ENCODE peak calls at places on chromosomes 7 and 10, in seven cellular contexts. J is H54; H is RCC 7860; N is bronchial epithelial cell; V is activated T-cell treated with anti-CD3 and anti-CD28 coated beads for 24 hours; R is stimulated activated CD4-positive, alpha-beta T cell treated with anti-CD3 and anti-CD28 coated beads, Interleukin-4, amount 100 ng/mL, for 24 hours; Z is AG04449. Y is an unnamed sample.

GRCh38 chr7:128007293-128007680 is 23.9 kb downstream of the LRRC4 start:
- DNase-seq in J (no peak), H (no peak), N (no peak), V (no peak), R (no peak), Z (no peak), Y (no peak)

GRCh38 chr10:126302831-126303230 is 85.4 kb downstream of the ADAM12 start:
- DNase-seq in J (no peak), H (no peak), N (peak; percentile 1), V (no peak), R (no peak), Z (no peak), Y (no peak)

GRCh38 chr7:100896743-100897051 is 1.0 kb upstream of the ACHE start:
- DNase-seq in J (no peak), H (no peak), N (no peak), V (no peak), R (no peak), Z (no peak), Y (no peak)

GRCh38 chr10:132360766-132361447 is 28.9 kb downstream of the LRRC27 start:
- DNase-seq in J (peak; percentile 39), H (no peak), N (no peak), V (peak; percentile 9), R (peak; percentile 25), Z (no peak), Y (no peak)

GRCh38 chr10:62584216-62584615 is 210.0 kb downstream of the ZNF365 start:
- DNase-seq in J (no peak), H (peak; percentile 96), N (no peak), V (no peak), R (no peak), Z (peak; percentile 99), Y (no peak)

GRCh38 chr10:119139464-119140067 is 25.9 kb downstream of the SFXN4 start:
- DNase-seq in J (peak; percentile 78), H (no peak), N (peak; percentile 41), V (no peak), R (peak; percentile 46), Z (no peak), Y (no peak)

GRCh38 chr7:96284240-96284639 is 37.7 kb downstream of the SLC25A13 start:
- DNase-seq in J (no peak), H (no peak), N (no peak), V (no peak), R (no peak), Z (no peak), Y (no peak)

GRCh38 chr7:23852988-23853387 is 143.0 kb downstream of the STK31 start:
- DNase-seq in J (no peak), H (no peak), N (no peak), V (no peak), R (no peak), Z (no peak), Y (no peak)

GRCh38 chr10:97291357-97292096 is 910 bp downstream of the ARHGAP19 start:
- DNase-seq in J (no peak), H (no peak), N (no peak), V (no peak), R (no peak), Z (no peak), Y (no peak)

GRCh38 chr7:28211006-28211405 is 30.4 kb upstream of the JAZF1 start:
- DNase-seq in J (no peak), H (no peak), N (no peak), V (peak; percentile 26), R (peak; percentile 62), Z (no peak), Y (no peak)

GRCh38 chr7:27551803-27552202 is 110.9 kb downstream of the HIBADH start:
- DNase-seq in J (no peak), H (no peak), N (no peak), V (no peak), R (no peak), Z (no peak), Y (no peak)

GRCh38 chr10:128468462-128468861 is 342.2 kb upstream of the MKI67 start:
- DNase-seq in J (no peak), H (no peak), N (peak; percentile 3), V (no peak), R (no peak), Z (no peak), Y (no peak)

GRCh38 chr7:103813970-103814369 is 175.5 kb downstream of the RELN start:
- DNase-seq in J (no peak), H (no peak), N (no peak), V (no peak), R (no peak), Z (no peak), Y (no peak)

GRCh38 chr7:3156508-3156907 is 112.8 kb upstream of the CARD11 start:
- DNase-seq in J (no peak), H (no peak), N (no peak), V (no peak), R (no peak), Z (no peak), Y (no peak)

GRCh38 chr7:4204530-4205165 is 477.4 kb upstream of the FOXK1 start:
- DNase-seq in J (no peak), H (no peak), N (no peak), V (peak; percentile 15), R (peak; percentile 51), Z (no peak), Y (no peak)

GRCh38 chr7:36784991-36785940 is 61.0 kb upstream of the AOAH start:
- DNase-seq in J (no peak), H (no peak), N (peak; percentile 72), V (peak; percentile 56), R (peak; percentile 63), Z (no peak), Y (no peak)

GRCh38 chr7:26857534-26858228 is 6.7 kb downstream of the SKAP2 start:
- DNase-seq in J (peak; percentile 16), H (peak; percentile 62), N (no peak), V (no peak), R (no peak), Z (no peak), Y (no peak)

GRCh38 chr10:17006631-17007161 is 122.9 kb downstream of the CUBN start:
- DNase-seq in J (no peak), H (peak; percentile 59), N (peak; percentile 33), V (no peak), R (no peak), Z (no peak), Y (no peak)

GRCh38 chr10:101576229-101576863 is 11.7 kb downstream of the POLL start:
- DNase-seq in J (no peak), H (no peak), N (peak; percentile 42), V (no peak), R (no peak), Z (no peak), Y (no peak)

GRCh38 chr7:47211467-47212121 is 370.3 kb downstream of the TNS3 start:
- DNase-seq in J (no peak), H (no peak), N (no peak), V (no peak), R (no peak), Z (no peak), Y (no peak)

GRCh38 chr7:141366098-141366621 is 185.1 kb upstream of the AGK start:
- DNase-seq in J (no peak), H (no peak), N (no peak), V (no peak), R (no peak), Z (no peak), Y (no peak)

GRCh38 chr10:70034252-70034651 is 18.4 kb upstream of the MACROH2A2 start:
- DNase-seq in J (no peak), H (no peak), N (no peak), V (no peak), R (no peak), Z (no peak), Y (no peak)

GRCh38 chr7:129298268-129298893 is 73.6 kb downstream of the AHCYL2 start:
- DNase-seq in J (no peak), H (no peak), N (peak; percentile 44), V (peak; percentile 10), R (peak; percentile 41), Z (no peak), Y (no peak)

GRCh38 chr10:14560274-14560673 is 214.4 kb downstream of the FAM107B start:
- DNase-seq in J (peak; percentile 43), H (peak; percentile 80), N (peak; percentile 99), V (peak; percentile 74), R (peak; percentile 76), Z (no peak), Y (no peak)

GRCh38 chr10:42475168-42476098 is 162.9 kb downstream of the ZNF33B start:
- DNase-seq in J (peak; percentile 40), H (peak; percentile 98), N (no peak), V (no peak), R (no peak), Z (no peak), Y (no peak)

GRCh38 chr10:58746470-58747185 is 234.0 kb downstream of the BICC1 start:
- DNase-seq in J (no peak), H (no peak), N (no peak), V (no peak), R (no peak), Z (no peak), Y (no peak)

GRCh38 chr10:34931216-34931615 is 116.1 kb upstream of the PARD3 start:
- DNase-seq in J (no peak), H (no peak), N (no peak), V (no peak), R (no peak), Z (no peak), Y (no peak)

GRCh38 chr7:28853834-28854749 is 104.0 kb downstream of the TRIL start:
- DNase-seq in J (peak; percentile 90), H (peak; percentile 57), N (peak; percentile 55), V (peak; percentile 67), R (peak; percentile 65), Z (no peak), Y (peak; percentile 87)

GRCh38 chr7:151252961-151253691 is 4.6 kb upstream of the SMARCD3 start:
- DNase-seq in J (no peak), H (no peak), N (no peak), V (no peak), R (no peak), Z (no peak), Y (no peak)

GRCh38 chr7:151704969-151705743 is 171.8 kb downstream of the PRKAG2 start:
- DNase-seq in J (no peak), H (no peak), N (no peak), V (no peak), R (no peak), Z (no peak), Y (no peak)

GRCh38 chr7:59986-60675 is 132.2 kb upstream of the FAM20C start:
- DNase-seq in J (no peak), H (no peak), N (no peak), V (no peak), R (no peak), Z (no peak), Y (no peak)

GRCh38 chr7:1287629-1288225 is 55.1 kb downstream of the UNCX start:
- DNase-seq in J (no peak), H (no peak), N (no peak), V (no peak), R (no peak), Z (no peak), Y (no peak)

GRCh38 chr10:90458054-90458453 is 399.8 kb downstream of the HTR7 start:
- DNase-seq in J (no peak), H (no peak), N (peak; percentile 67), V (no peak), R (no peak), Z (no peak), Y (no peak)

GRCh38 chr10:615583-616152 is 73.8 kb downstream of the DIP2C start:
- DNase-seq in J (peak; percentile 25), H (peak; percentile 44), N (peak; percentile 42), V (no peak), R (no peak), Z (peak; percentile 77), Y (no peak)

GRCh38 chr7:74288034-74288881 is 949 bp upstream of the CLIP2 start:
- DNase-seq in J (no peak), H (peak; percentile 97), N (no peak), V (no peak), R (no peak), Z (no peak), Y (no peak)

GRCh38 chr7:16066805-16067459 is 354.4 kb downstream of the CRPPA start:
- DNase-seq in J (no peak), H (no peak), N (peak; percentile 12), V (no peak), R (no peak), Z (no peak), Y (no peak)

GRCh38 chr10:13115832-13116793 is 16.1 kb downstream of the OPTN start:
- DNase-seq in J (no peak), H (no peak), N (no peak), V (no peak), R (no peak), Z (no peak), Y (no peak)

GRCh38 chr10:89207181-89207800 is at the start of gene CH25H:
- DNase-seq in J (peak; percentile 61), H (no peak), N (peak; percentile 69), V (peak; percentile 36), R (peak; percentile 47), Z (no peak), Y (peak; percentile 86)